ENCODE peak calls at places on chromosomes 6 and 20, in nine cellular contexts. X is GM04503, W is uterus, Y is amniotic stem cell, H is KBM-7, C is GM23338, J is GDM1, T is dorsolateral prefrontal cortex, B is T-helper 2 cell. F is an unnamed sample.

GRCh38 chr6:68235192-68235812 is 399.8 kb upstream of the ADGRB3 start:
- DNase-seq in J (no peak), T (no peak), X (no peak), H (peak), W (no peak), Y (no peak), C (no peak), B (no peak), F (no peak)

GRCh38 chr6:168851460-168852103 is 402.1 kb downstream of the THBS2 start:
- DNase-seq in C (no peak), W (no peak), J (no peak), X (no peak), Y (peak), H (no peak), T (no peak), B (no peak), F (no peak)

GRCh38 chr6:107314644-107315043 is 144.7 kb downstream of the PDSS2 start:
- DNase-seq in B (no peak), H (no peak), Y (no peak), X (no peak), J (no peak), W (no peak), C (no peak), T (no peak), F (no peak)

GRCh38 chr6:99467509-99468106 is 42.5 kb upstream of the PNISR start:
- DNase-seq in H (peak), J (no peak), B (no peak), X (peak), W (no peak), T (no peak), Y (no peak), C (peak), F (no peak)

GRCh38 chr6:49406241-49406970 is 56.6 kb downstream of the MMUT start:
- DNase-seq in X (no peak), W (no peak), T (no peak), B (no peak), H (no peak), Y (no peak), C (peak), J (no peak), F (no peak)

GRCh38 chr6:117483004-117483644 is 650 bp downstream of the DCBLD1 start:
- DNase-seq in B (no peak), X (no peak), C (peak), H (peak), J (peak), T (peak), Y (peak), W (peak), F (no peak)

GRCh38 chr6:35185971-35186370 is 27.8 kb upstream of the SCUBE3 start:
- DNase-seq in W (no peak), H (no peak), B (no peak), T (no peak), X (no peak), Y (no peak), J (no peak), C (no peak), F (no peak)

GRCh38 chr6:39062014-39062740 is 13.6 kb downstream of the GLP1R start:
- DNase-seq in J (no peak), B (no peak), C (no peak), H (no peak), X (no peak), Y (no peak), W (no peak), T (no peak), F (no peak)

GRCh38 chr6:2157441-2158127 is 87.8 kb downstream of the GMDS start:
- DNase-seq in J (peak), X (peak), C (no peak), H (no peak), B (no peak), W (no peak), Y (peak), T (no peak), F (no peak)

GRCh38 chr20:50151034-50151743 is 2.3 kb downstream of the PEDS1 start:
- DNase-seq in J (no peak), B (no peak), Y (no peak), W (no peak), H (no peak), T (no peak), C (peak), X (no peak), F (no peak)

GRCh38 chr6:51322505-51322904 is 503.8 kb downstream of the TFAP2B start:
- DNase-seq in X (no peak), C (no peak), W (no peak), H (no peak), J (no peak), T (no peak), B (no peak), Y (no peak), F (no peak)

GRCh38 chr6:163387317-163387716 is 27.2 kb upstream of the QKI start:
- DNase-seq in C (no peak), H (no peak), T (no peak), W (no peak), Y (no peak), J (no peak), X (no peak), B (no peak), F (no peak)

GRCh38 chr20:64247312-64247627 is 8.3 kb upstream of the PCMTD2 start:
- DNase-seq in J (no peak), H (no peak), T (no peak), B (no peak), X (no peak), Y (no peak), W (no peak), C (no peak), F (no peak)

GRCh38 chr20:44716309-44717106 is 1.3 kb downstream of the CCN5 start:
- DNase-seq in Y (no peak), W (no peak), T (no peak), C (no peak), J (no peak), B (no peak), H (no peak), X (no peak), F (no peak)

GRCh38 chr20:44976698-44977097 is 10.4 kb downstream of the STK4 start:
- DNase-seq in W (no peak), B (no peak), C (no peak), Y (no peak), J (no peak), T (no peak), X (no peak), H (no peak), F (no peak)

GRCh38 chr6:31826793-31827285 is 699 bp upstream of the HSPA1B start:
- DNase-seq in B (no peak), X (no peak), T (no peak), C (peak), Y (peak), J (peak), W (peak), H (no peak), F (peak)

GRCh38 chr6:125597411-125598253 is 151.8 kb upstream of the HEY2 start:
- DNase-seq in Y (no peak), W (no peak), C (no peak), H (no peak), X (no peak), T (no peak), B (no peak), J (no peak), F (no peak)

GRCh38 chr20:36270744-36271638 is 34.7 kb downstream of the AAR2 start:
- DNase-seq in B (no peak), T (no peak), X (no peak), Y (no peak), W (no peak), J (no peak), H (no peak), C (peak), F (no peak)

GRCh38 chr6:79513111-79513510 is 24.1 kb downstream of the LCA5 start:
- DNase-seq in W (no peak), J (no peak), X (no peak), H (no peak), B (no peak), C (no peak), Y (no peak), T (no peak), F (no peak)

GRCh38 chr6:48069280-48069679 is 41.7 kb downstream of the PTCHD4 start:
- DNase-seq in Y (no peak), T (peak), X (no peak), H (no peak), W (no peak), C (peak), J (no peak), B (no peak), F (no peak)

GRCh38 chr20:49888341-49889244 is 26.7 kb downstream of the SPATA2 start:
- DNase-seq in H (peak), W (peak), X (no peak), B (peak), C (peak), Y (peak), T (peak), J (peak), F (peak)

GRCh38 chr6:41475737-41476357 is 70.3 kb upstream of the FOXP4 start:
- DNase-seq in T (no peak), J (no peak), X (no peak), Y (no peak), B (no peak), W (no peak), C (no peak), H (no peak), F (no peak)

GRCh38 chr6:34867484-34867883 is 20.4 kb downstream of the TAF11 start:
- DNase-seq in C (peak), Y (no peak), B (no peak), W (no peak), X (no peak), H (peak), T (no peak), J (peak), F (no peak)

GRCh38 chr20:8515810-8516435 is 383.9 kb downstream of the PLCB1 start:
- DNase-seq in H (no peak), B (no peak), W (no peak), X (no peak), Y (no peak), C (no peak), J (no peak), T (no peak), F (no peak)

GRCh38 chr6:106546322-106547052 is 82.8 kb downstream of the RTN4IP1 start:
- DNase-seq in W (no peak), C (no peak), H (no peak), Y (peak), B (no peak), T (no peak), X (peak), J (no peak), F (no peak)

GRCh38 chr6:27133281-27134227 is 113.9 kb upstream of the PRSS16 start:
- DNase-seq in C (peak), Y (peak), H (peak), T (no peak), J (peak), X (no peak), W (peak), B (peak), F (peak)

GRCh38 chr6:117906905-117907599 is at the start of gene SLC35F1:
- DNase-seq in C (peak), Y (no peak), H (peak), W (no peak), J (no peak), B (no peak), X (no peak), T (peak), F (no peak)

GRCh38 chr6:119022796-119023195 is 55.7 kb downstream of the FAM184A start:
- DNase-seq in J (no peak), C (no peak), X (no peak), T (no peak), W (no peak), B (no peak), H (no peak), Y (no peak), F (no peak)

GRCh38 chr6:56345539-56346090 is 98.2 kb upstream of the COL21A1 start:
- DNase-seq in H (no peak), J (no peak), T (no peak), W (no peak), Y (no peak), C (no peak), B (no peak), X (no peak), F (no peak)

GRCh38 chr6:30686908-30687658 is 638 bp upstream of the PPP1R18 start:
- DNase-seq in T (peak), B (peak), H (peak), X (peak), W (peak), C (peak), J (peak), Y (peak), F (peak)

GRCh38 chr6:142722010-142722409 is 223.0 kb downstream of the HIVEP2 start:
- DNase-seq in B (no peak), X (no peak), C (no peak), T (no peak), J (no peak), W (no peak), Y (no peak), H (no peak), F (no peak)

GRCh38 chr6:34319471-34319885 is 70.7 kb upstream of the SMIM29 start:
- DNase-seq in J (no peak), W (no peak), T (no peak), Y (no peak), H (no peak), B (no peak), X (no peak), C (no peak), F (no peak)

GRCh38 chr6:144033816-144034540 is 25.9 kb upstream of the PLAGL1 start:
- DNase-seq in T (no peak), W (no peak), Y (peak), B (no peak), C (no peak), H (no peak), J (no peak), X (peak), F (no peak)

GRCh38 chr6:45625191-45625664 is 247.5 kb upstream of the SUPT3H start:
- DNase-seq in J (no peak), B (no peak), H (no peak), T (no peak), Y (peak), W (no peak), X (no peak), C (no peak), F (no peak)

GRCh38 chr6:158567152-158567551 is 7.3 kb downstream of the TMEM181 start:
- DNase-seq in Y (no peak), X (no peak), B (no peak), J (no peak), C (no peak), W (no peak), H (no peak), T (peak), F (no peak)

GRCh38 chr6:101931766-101932165 is 538.3 kb downstream of the GRIK2 start:
- DNase-seq in X (no peak), H (no peak), B (no peak), Y (no peak), T (no peak), J (no peak), W (no peak), C (no peak), F (no peak)